ENCODE peak calls at places on chromosomes 5 and 9, in seven cellular contexts. One of them, this sample, is unnamed. For H3K9me3 and H3K27me3, the result is how much of the 10 kb centered on the place peaks cover.

GRCh38 chr5:12645582-12645981 is 741.3 kb upstream of the CTNND2 start:
- DNase-seq in PC-3: no peak
- DNase-seq in uterus: no peak
- DNase-seq in transverse colon: no peak
- DNase-seq in iPS DF 6.9: no peak
- DNase-seq in GM23248: no peak
- DNase-seq in ascending aorta: no peak
- DNase-seq in this sample: no peak

GRCh38 chr5:179232091-179232490 is 113.2 kb downstream of the ADAMTS2 start:
- DNase-seq in PC-3: no peak
- DNase-seq in uterus: no peak
- DNase-seq in iPS DF 6.9: no peak
- DNase-seq in ascending aorta: no peak
- DNase-seq in GM23248: no peak
- DNase-seq in transverse colon: no peak
- DNase-seq in this sample: no peak

GRCh38 chr5:179272326-179273073 is 72.8 kb downstream of the ADAMTS2 start:
- DNase-seq in uterus: peak
- DNase-seq in ascending aorta: peak
- DNase-seq in transverse colon: no peak
- DNase-seq in iPS DF 6.9: no peak
- DNase-seq in GM23248: no peak
- DNase-seq in PC-3: no peak
- DNase-seq in this sample: no peak

GRCh38 chr5:133690746-133691145 is 78.4 kb upstream of the FSTL4 start:
- DNase-seq in iPS DF 6.9: no peak
- DNase-seq in GM23248: no peak
- DNase-seq in PC-3: peak
- DNase-seq in ascending aorta: no peak
- DNase-seq in uterus: no peak
- DNase-seq in transverse colon: no peak
- DNase-seq in this sample: no peak

GRCh38 chr5:18745591-18745987 is 1111.3 kb downstream of the TAF11L14 start:
- DNase-seq in ascending aorta: no peak
- DNase-seq in GM23248: no peak
- DNase-seq in transverse colon: peak
- DNase-seq in iPS DF 6.9: no peak
- DNase-seq in uterus: no peak
- DNase-seq in PC-3: peak
- DNase-seq in this sample: peak

GRCh38 chr9:78031826-78032598 is 401 bp upstream of the GNAQ start:
- DNase-seq in ascending aorta: peak
- DNase-seq in transverse colon: peak
- DNase-seq in uterus: peak
- DNase-seq in GM23248: peak
- DNase-seq in iPS DF 6.9: peak
- DNase-seq in PC-3: peak
- DNase-seq in this sample: peak

GRCh38 chr9:116717150-116717549 is 30.0 kb downstream of the TRIM32 start:
- DNase-seq in transverse colon: no peak
- DNase-seq in PC-3: no peak
- DNase-seq in uterus: no peak
- DNase-seq in GM23248: peak
- DNase-seq in ascending aorta: no peak
- DNase-seq in iPS DF 6.9: no peak
- DNase-seq in this sample: no peak

GRCh38 chr9:137740311-137740710 is 121.5 kb downstream of the EHMT1 start:
- DNase-seq in iPS DF 6.9: no peak
- DNase-seq in ascending aorta: no peak
- DNase-seq in GM23248: peak
- DNase-seq in uterus: no peak
- DNase-seq in PC-3: no peak
- DNase-seq in transverse colon: no peak
- DNase-seq in this sample: no peak

GRCh38 chr5:80125962-80126480 is 90.9 kb downstream of the THBS4 start:
- DNase-seq in iPS DF 6.9: no peak
- DNase-seq in GM23248: peak
- DNase-seq in ascending aorta: no peak
- DNase-seq in uterus: no peak
- DNase-seq in transverse colon: no peak
- DNase-seq in PC-3: peak
- DNase-seq in this sample: no peak

GRCh38 chr9:111474385-111474784 is 9.8 kb downstream of the ECPAS start:
- DNase-seq in PC-3: no peak
- DNase-seq in ascending aorta: no peak
- DNase-seq in uterus: no peak
- DNase-seq in transverse colon: no peak
- DNase-seq in iPS DF 6.9: no peak
- DNase-seq in GM23248: no peak
- DNase-seq in this sample: no peak

GRCh38 chr5:33244441-33245150 is 196.2 kb upstream of the TARS1 start:
- DNase-seq in uterus: no peak
- DNase-seq in iPS DF 6.9: no peak
- DNase-seq in PC-3: no peak
- DNase-seq in transverse colon: no peak
- DNase-seq in ascending aorta: no peak
- DNase-seq in GM23248: no peak
- DNase-seq in this sample: no peak

GRCh38 chr5:128844354-128844923 is 120.8 kb upstream of the SLC27A6 start:
- DNase-seq in GM23248: peak
- DNase-seq in ascending aorta: no peak
- DNase-seq in PC-3: peak
- DNase-seq in uterus: no peak
- DNase-seq in transverse colon: no peak
- DNase-seq in iPS DF 6.9: no peak
- DNase-seq in this sample: no peak

GRCh38 chr5:74375271-74375670 is 265.3 kb downstream of the ENC1 start:
- DNase-seq in transverse colon: no peak
- DNase-seq in GM23248: no peak
- DNase-seq in ascending aorta: no peak
- DNase-seq in uterus: no peak
- DNase-seq in iPS DF 6.9: no peak
- DNase-seq in PC-3: peak
- DNase-seq in this sample: no peak

GRCh38 chr9:134936021-134936761 is 18.5 kb upstream of the FCN1 start:
- DNase-seq in GM23248: no peak
- DNase-seq in ascending aorta: no peak
- DNase-seq in transverse colon: no peak
- DNase-seq in iPS DF 6.9: no peak
- DNase-seq in PC-3: no peak
- DNase-seq in uterus: no peak
- DNase-seq in this sample: no peak

GRCh38 chr5:93300309-93300923 is 280.6 kb downstream of the NR2F1-AS1 start:
- DNase-seq in transverse colon: no peak
- DNase-seq in GM23248: no peak
- DNase-seq in iPS DF 6.9: no peak
- DNase-seq in PC-3: no peak
- DNase-seq in uterus: no peak
- DNase-seq in ascending aorta: no peak
- DNase-seq in this sample: no peak

DNA sequence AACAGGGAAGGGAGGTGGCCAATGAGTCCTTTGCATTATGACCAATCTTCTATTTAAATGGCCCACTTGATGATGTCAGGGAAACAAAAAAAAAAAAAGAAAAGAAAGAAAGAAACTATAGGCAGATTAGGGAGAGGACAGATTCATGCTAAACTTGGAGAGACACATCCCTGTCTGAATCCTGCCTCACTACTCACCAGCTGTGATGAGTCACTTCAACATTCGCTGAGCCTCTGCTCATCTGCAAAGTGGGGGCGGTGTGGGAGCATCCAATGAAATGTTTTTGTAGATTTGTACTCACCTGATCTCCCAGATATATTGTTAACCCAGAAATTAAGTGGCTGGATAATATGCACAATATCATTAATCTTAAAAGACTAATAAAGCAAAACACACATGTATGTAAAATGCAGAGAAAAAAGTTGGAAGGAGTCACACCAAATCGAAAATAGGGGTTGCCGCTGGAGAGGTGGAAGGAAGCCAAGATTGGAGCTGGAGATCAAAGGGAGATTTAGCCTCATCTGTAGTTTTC is 17.1 kb upstream of the ERGIC1 start:
- DNase-seq in iPS DF 6.9: no peak
- DNase-seq in ascending aorta: no peak
- DNase-seq in GM23248: peak
- DNase-seq in transverse colon: no peak
- DNase-seq in PC-3: peak
- DNase-seq in uterus: peak
- DNase-seq in this sample: peak
- H3K4me3 ChIP-seq in iPS DF 6.9: no peak
- H3K4me3 ChIP-seq in ascending aorta: no peak
- H3K4me3 ChIP-seq in GM23248: no peak
- H3K4me3 ChIP-seq in transverse colon: no peak
- H3K4me3 ChIP-seq in PC-3: no peak
- H3K4me3 ChIP-seq in uterus: no peak
- H3K4me3 ChIP-seq in this sample: no peak

DNA sequence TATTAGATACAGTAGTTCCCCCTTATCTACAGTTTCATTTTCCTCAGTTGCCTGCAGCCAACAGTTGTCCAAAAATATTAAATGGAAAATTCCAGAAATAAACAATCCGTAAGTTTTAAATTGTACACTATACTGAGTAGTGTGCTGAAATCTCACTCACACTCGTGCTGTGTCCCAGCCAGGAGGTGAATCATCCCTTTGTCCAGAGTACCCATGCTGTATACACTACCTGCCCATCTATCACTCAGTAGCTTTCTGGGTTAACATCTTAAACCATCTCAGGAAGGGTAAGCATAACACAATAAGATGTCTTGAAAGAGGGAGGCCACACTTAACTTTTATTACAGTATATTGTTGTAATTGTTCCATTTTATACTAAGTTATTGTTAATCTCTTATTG is 31.7 kb upstream of the DNAH5 start:
- DNase-seq in iPS DF 6.9: no peak
- DNase-seq in ascending aorta: no peak
- DNase-seq in transverse colon: no peak
- DNase-seq in PC-3: peak
- DNase-seq in uterus: no peak
- DNase-seq in GM23248: no peak
- DNase-seq in this sample: no peak
- H3K9me3 ChIP-seq in iPS DF 6.9: under half
- H3K9me3 ChIP-seq in ascending aorta: under half
- H3K9me3 ChIP-seq in transverse colon: under half
- H3K9me3 ChIP-seq in PC-3: under half
- H3K9me3 ChIP-seq in uterus: under half
- H3K9me3 ChIP-seq in GM23248: under half
- H3K9me3 ChIP-seq in this sample: under half

GRCh38 chr5:10306114-10306513 is 1.6 kb downstream of the CMBL start:
- DNase-seq in iPS DF 6.9: no peak
- DNase-seq in transverse colon: peak
- DNase-seq in uterus: no peak
- DNase-seq in PC-3: peak
- DNase-seq in ascending aorta: no peak
- DNase-seq in GM23248: no peak
- DNase-seq in this sample: no peak
- H3K27me3 ChIP-seq in iPS DF 6.9: under half
- H3K27me3 ChIP-seq in transverse colon: under half
- H3K27me3 ChIP-seq in uterus: under half
- H3K27me3 ChIP-seq in PC-3: under half
- H3K27me3 ChIP-seq in ascending aorta: under half
- H3K27me3 ChIP-seq in GM23248: under half
- H3K27me3 ChIP-seq in this sample: under half

GRCh38 chr9:4494337-4494736 is 4.1 kb downstream of the SLC1A1 start:
- DNase-seq in uterus: no peak
- DNase-seq in GM23248: peak
- DNase-seq in PC-3: peak
- DNase-seq in iPS DF 6.9: no peak
- DNase-seq in ascending aorta: no peak
- DNase-seq in transverse colon: no peak
- DNase-seq in this sample: no peak

GRCh38 chr9:4489919-4490704 is at the start of gene SLC1A1:
- DNase-seq in ascending aorta: peak
- DNase-seq in iPS DF 6.9: no peak
- DNase-seq in uterus: peak
- DNase-seq in PC-3: peak
- DNase-seq in transverse colon: peak
- DNase-seq in GM23248: peak
- DNase-seq in this sample: peak

GRCh38 chr9:4490705-4491620 is 695 bp downstream of the SLC1A1 start:
- DNase-seq in GM23248: peak
- DNase-seq in PC-3: no peak
- DNase-seq in uterus: no peak
- DNase-seq in ascending aorta: no peak
- DNase-seq in iPS DF 6.9: no peak
- DNase-seq in transverse colon: no peak
- DNase-seq in this sample: no peak

GRCh38 chr9:4489562-4489918 is 728 bp upstream of the SLC1A1 start:
- DNase-seq in PC-3: peak
- DNase-seq in iPS DF 6.9: no peak
- DNase-seq in ascending aorta: peak
- DNase-seq in uterus: no peak
- DNase-seq in transverse colon: no peak
- DNase-seq in GM23248: peak
- DNase-seq in this sample: peak

DNA sequence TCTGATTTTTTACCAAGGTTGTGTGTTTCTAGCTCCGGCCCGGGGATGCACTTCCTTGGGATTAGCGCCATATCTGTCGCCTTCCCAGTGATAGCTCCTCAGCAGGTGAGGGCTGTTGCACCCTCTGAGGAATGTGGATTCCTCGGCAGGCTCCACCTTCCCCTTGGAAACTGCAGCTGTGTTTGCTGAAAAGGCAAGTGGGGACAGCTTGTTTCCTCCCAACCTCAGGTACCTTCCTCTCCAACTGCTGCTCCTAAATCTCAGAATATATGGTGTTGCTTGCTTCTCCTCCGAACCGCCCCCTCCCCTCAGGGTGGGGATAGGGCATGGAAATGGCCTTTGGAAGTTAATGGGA is 1.3 kb downstream of the SLC1A1 start:
- DNase-seq in ascending aorta: no peak
- DNase-seq in iPS DF 6.9: no peak
- DNase-seq in transverse colon: peak
- DNase-seq in PC-3: peak
- DNase-seq in uterus: no peak
- DNase-seq in GM23248: no peak
- DNase-seq in this sample: no peak
- H3K4me3 ChIP-seq in ascending aorta: peak
- H3K4me3 ChIP-seq in iPS DF 6.9: peak
- H3K4me3 ChIP-seq in transverse colon: peak
- H3K4me3 ChIP-seq in PC-3: peak
- H3K4me3 ChIP-seq in uterus: no peak
- H3K4me3 ChIP-seq in GM23248: peak
- H3K4me3 ChIP-seq in this sample: no peak

GRCh38 chr5:2140501-2140900 is 257.8 kb upstream of the IRX4 start:
- DNase-seq in GM23248: no peak
- DNase-seq in transverse colon: no peak
- DNase-seq in uterus: no peak
- DNase-seq in PC-3: no peak
- DNase-seq in ascending aorta: no peak
- DNase-seq in iPS DF 6.9: no peak
- DNase-seq in this sample: no peak
- H3K9me3 ChIP-seq in GM23248: under half
- H3K9me3 ChIP-seq in transverse colon: under half
- H3K9me3 ChIP-seq in uterus: under half
- H3K9me3 ChIP-seq in PC-3: under half
- H3K9me3 ChIP-seq in ascending aorta: under half
- H3K9me3 ChIP-seq in iPS DF 6.9: under half
- H3K9me3 ChIP-seq in this sample: under half

This sample was measured in MG63.